ENCODE peak calls at places on chromosome 15, in ten cellular contexts. B is heart left ventricle, P is lower lobe of right lung, T is spleen, O is adrenal gland, Z is mammary epithelial cell, N is caudate nucleus, D is fibroblast of lung, W is HL-60, E is stomach. L is an unnamed sample.

GRCh38 chr15:35630570-35630969 is 84.6 kb upstream of the DPH6 start:
- DNase-seq in B (peak; percentile 10), P (no peak), T (no peak), O (no peak), Z (peak; percentile 44), N (no peak), D (peak; percentile 23), W (no peak), E (no peak), L (no peak)

GRCh38 chr15:77538793-77539487 is 93.8 kb downstream of the LINGO1 start:
- DNase-seq in B (no peak), P (peak; percentile 93), T (peak; percentile 54), O (no peak), Z (no peak), N (no peak), D (no peak), W (no peak), E (peak; percentile 96), L (peak; percentile 92)

GRCh38 chr15:88741671-88742070 is 61.6 kb upstream of the ACAN start:
- DNase-seq in B (no peak), P (no peak), T (no peak), O (no peak), Z (no peak), N (no peak), D (no peak), W (no peak), E (no peak), L (no peak)

GRCh38 chr15:83322061-83322460 is 37.6 kb upstream of the BNC1 start:
- DNase-seq in B (no peak), P (no peak), T (no peak), O (no peak), Z (peak; percentile 80), N (no peak), D (peak; percentile 28), W (no peak), E (no peak), L (no peak)

GRCh38 chr15:77659350-77660321 is 26.9 kb upstream of the LINGO1 start:
- DNase-seq in B (peak; percentile 33), P (peak; percentile 59), T (no peak), O (peak; percentile 82), Z (peak; percentile 21), N (no peak), D (peak; percentile 31), W (peak; percentile 48), E (peak; percentile 36), L (peak; percentile 74)

GRCh38 chr15:43376017-43376705 is 5.3 kb downstream of the TUBGCP4 start:
- DNase-seq in B (no peak), P (no peak), T (no peak), O (no peak), Z (peak; percentile 24), N (no peak), D (peak; percentile 17), W (peak; percentile 21), E (no peak), L (no peak)

GRCh38 chr15:63256433-63256884 is 20.9 kb upstream of the APH1B start:
- DNase-seq in B (no peak), P (no peak), T (no peak), O (no peak), Z (peak; percentile 58), N (no peak), D (peak; percentile 86), W (no peak), E (no peak), L (no peak)

GRCh38 chr15:60299452-60300047 is 98.2 kb downstream of the ANXA2 start:
- DNase-seq in B (no peak), P (no peak), T (no peak), O (no peak), Z (peak; percentile 56), N (no peak), D (peak; percentile 30), W (no peak), E (peak; percentile 48), L (no peak)

DNA sequence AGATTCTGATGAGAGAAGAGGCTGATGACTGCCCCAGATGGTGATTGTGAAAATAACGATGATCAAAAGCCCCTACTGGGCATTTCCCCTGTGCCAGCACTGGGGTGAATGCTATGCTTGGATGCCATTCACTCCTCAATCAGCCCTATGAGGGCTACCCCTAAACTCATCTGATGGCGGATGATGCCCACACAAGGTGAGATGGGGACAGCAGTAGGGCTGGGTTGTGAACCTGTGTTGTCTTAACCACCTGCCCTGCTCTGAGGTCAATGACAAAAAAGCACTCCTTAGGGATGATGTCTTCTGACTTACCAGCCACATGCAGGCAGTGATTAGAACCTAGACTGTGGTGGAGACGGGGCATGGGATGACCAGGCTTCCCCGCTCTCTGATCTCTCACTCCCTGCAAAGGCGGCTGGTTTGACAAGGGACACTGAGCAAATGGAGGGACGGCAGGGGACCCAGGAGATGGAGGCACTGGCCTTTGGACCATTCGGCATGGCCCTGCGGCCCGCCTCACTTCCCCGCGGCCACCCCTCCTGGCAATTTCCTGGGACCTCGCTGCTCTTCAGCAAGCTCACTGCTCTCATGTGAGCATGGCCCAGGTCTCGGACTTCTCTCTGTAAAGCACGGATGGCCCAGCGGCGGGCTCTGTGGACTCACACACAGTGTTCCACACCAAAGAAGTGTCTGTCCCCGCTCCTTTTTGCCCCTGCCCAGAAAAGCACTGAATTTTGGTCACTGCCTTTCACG is 251.4 kb upstream of the LYSMD4 start:
- DNase-seq in B (no peak), P (no peak), T (no peak), O (no peak), Z (no peak), N (no peak), D (no peak), W (no peak), E (no peak), L (no peak)
- H3K27ac ChIP-seq in B (no peak overlapping the region), P (no peak overlapping the region), T (no peak overlapping the region), O (no peak overlapping the region), Z (no peak overlapping the region), N (no peak overlapping the region), D (no peak overlapping the region), W (no peak overlapping the region), E (no peak overlapping the region), L (no peak overlapping the region)

GRCh38 chr15:67085237-67085817 is 19.9 kb downstream of the SMAD3 start:
- DNase-seq in B (no peak), P (no peak), T (no peak), O (no peak), Z (no peak), N (no peak), D (no peak), W (peak; percentile 66), E (no peak), L (no peak)

GRCh38 chr15:67087507-67088172 is 22.2 kb downstream of the SMAD3 start:
- DNase-seq in B (no peak), P (no peak), T (no peak), O (no peak), Z (no peak), N (no peak), D (no peak), W (no peak), E (no peak), L (no peak)

GRCh38 chr15:67084561-67084960 is 19.2 kb downstream of the SMAD3 start:
- DNase-seq in B (no peak), P (no peak), T (no peak), O (no peak), Z (no peak), N (no peak), D (no peak), W (no peak), E (no peak), L (no peak)

GRCh38 chr15:67086650-67086941 is 21.2 kb downstream of the SMAD3 start:
- DNase-seq in B (no peak), P (no peak), T (no peak), O (no peak), Z (no peak), N (no peak), D (no peak), W (no peak), E (no peak), L (no peak)

DNA sequence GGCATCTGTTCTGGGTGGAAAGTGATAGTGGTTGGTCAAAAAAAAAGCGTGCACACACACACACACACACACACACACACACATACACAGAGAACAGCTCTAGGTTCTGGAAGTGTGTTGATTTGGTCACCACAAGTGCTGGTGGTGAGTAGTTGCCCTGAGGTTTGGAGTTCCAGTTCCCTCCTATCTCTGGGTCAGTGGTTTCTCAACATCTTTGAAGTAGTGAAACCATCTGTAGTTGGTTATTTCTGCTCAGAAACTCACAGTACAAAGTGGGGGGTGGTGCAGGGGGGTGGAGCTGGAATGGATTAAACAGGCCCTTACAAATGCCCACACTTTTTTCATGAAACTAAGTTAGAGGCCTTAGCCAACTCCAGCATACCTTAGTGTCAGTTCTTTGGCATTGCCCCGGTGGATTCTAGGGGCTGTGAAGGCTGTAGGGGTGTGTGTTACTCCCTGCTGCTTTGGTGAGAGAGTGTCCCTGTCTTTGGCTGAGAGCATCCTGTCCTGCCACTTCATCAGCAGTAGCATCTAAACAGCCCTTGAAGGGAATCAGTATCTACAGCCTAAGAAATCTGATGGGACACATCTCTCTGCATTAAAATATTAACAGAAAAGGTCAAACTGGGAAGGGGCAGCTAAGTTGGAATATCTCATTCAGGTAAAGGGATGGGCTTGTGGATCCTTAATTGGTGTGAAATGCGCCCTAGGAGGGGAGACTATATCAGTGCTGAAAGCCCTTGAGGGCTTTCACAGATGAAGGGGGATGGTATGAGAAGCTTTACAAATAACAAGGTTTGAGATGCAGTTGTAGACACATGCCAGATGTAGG is 20.6 kb downstream of the SMAD3 start:
- DNase-seq in B (no peak), P (no peak), T (no peak), O (no peak), Z (peak; percentile 88), N (no peak), D (peak; percentile 96), W (peak; percentile 81), E (no peak), L (no peak)
- H3K27ac ChIP-seq in B (no peak overlapping the region), P (no peak overlapping the region), T (peak overlapping the region; percentile 80), O (no peak overlapping the region), Z (no peak overlapping the region), N (no peak overlapping the region), D (peak overlapping the region; percentile 50), W (peak overlapping the region; percentile 14), E (peak overlapping the region; percentile 60), L (no peak overlapping the region)

GRCh38 chr15:74656935-74657535 is 38.8 kb downstream of the EDC3 start:
- DNase-seq in B (no peak), P (no peak), T (no peak), O (no peak), Z (no peak), N (no peak), D (no peak), W (no peak), E (no peak), L (no peak)

GRCh38 chr15:74655424-74655823 is 39.8 kb downstream of the CLK3 start:
- DNase-seq in B (no peak), P (no peak), T (no peak), O (no peak), Z (no peak), N (no peak), D (peak; percentile 62), W (no peak), E (no peak), L (no peak)

GRCh38 chr15:74662064-74662860 is 33.6 kb downstream of the EDC3 start:
- DNase-seq in B (no peak), P (no peak), T (no peak), O (no peak), Z (no peak), N (no peak), D (no peak), W (no peak), E (no peak), L (no peak)

GRCh38 chr15:74653426-74654082 is 37.9 kb downstream of the CLK3 start:
- DNase-seq in B (no peak), P (no peak), T (no peak), O (no peak), Z (peak; percentile 60), N (no peak), D (peak; percentile 88), W (no peak), E (peak; percentile 63), L (no peak)

GRCh38 chr15:74657846-74658245 is 38.0 kb downstream of the EDC3 start:
- DNase-seq in B (no peak), P (no peak), T (no peak), O (no peak), Z (no peak), N (no peak), D (peak; percentile 83), W (no peak), E (no peak), L (no peak)
- H3K27ac ChIP-seq in B (no peak overlapping the region), P (no peak overlapping the region), T (no peak overlapping the region), O (no peak overlapping the region), Z (no peak overlapping the region), N (no peak overlapping the region), D (no peak overlapping the region), W (no peak overlapping the region), E (no peak overlapping the region), L (no peak overlapping the region)

GRCh38 chr15:58924326-58924725 is 9.2 kb downstream of the SLTM start:
- DNase-seq in B (no peak), P (no peak), T (no peak), O (no peak), Z (no peak), N (no peak), D (peak; percentile 13), W (no peak), E (no peak), L (no peak)
- H3K27ac ChIP-seq in B (no peak overlapping the region), P (no peak overlapping the region), T (peak overlapping the region; percentile 56), O (peak overlapping the region; percentile 21), Z (no peak overlapping the region), N (no peak overlapping the region), D (peak overlapping the region; percentile 47), W (no peak overlapping the region), E (peak overlapping the region; percentile 27), L (no peak overlapping the region)